ENCODE peak calls at places on chromosomes 5 and 9, in eight cellular contexts. G, E, Q, M, X, D, J and T are unnamed samples.
A peak's percentile ranks its signal among the peaks of the same experiment; 100 is the strongest.

GRCh38 chr9:136300866-136301265 is 3.0 kb downstream of the CCDC187 start:
- DNase-seq in G (no peak), E (no peak), Q (no peak), M (no peak), X (no peak), D (no peak), J (no peak), T (no peak)

GRCh38 chr9:135079018-135079417 is 8.4 kb upstream of the OLFM1 start:
- DNase-seq in G (no peak), E (no peak), Q (no peak), M (no peak), X (no peak), D (no peak), J (no peak), T (no peak)

GRCh38 chr5:100834519-100834918 is 68.6 kb downstream of the ST8SIA4 start:
- DNase-seq in G (no peak), E (no peak), Q (no peak), M (no peak), X (no peak), D (no peak), J (no peak), T (no peak)

GRCh38 chr9:134359493-134360179 is 33.4 kb downstream of the RXRA start:
- DNase-seq in G (no peak), E (no peak), Q (no peak), M (no peak), X (no peak), D (no peak), J (no peak), T (no peak)

GRCh38 chr9:127897194-127897692 is 2.2 kb downstream of the ST6GALNAC6 start:
- DNase-seq in G (peak; percentile 83), E (peak; percentile 93), Q (peak; percentile 95), M (peak; percentile 80), X (peak; percentile 40), D (peak; percentile 90), J (peak; percentile 51), T (peak; percentile 86)

GRCh38 chr5:5667136-5667554 is 244.7 kb downstream of the ICE1 start:
- DNase-seq in G (no peak), E (no peak), Q (no peak), M (no peak), X (no peak), D (no peak), J (no peak), T (no peak)

GRCh38 chr5:13359326-13359725 is 585.2 kb downstream of the DNAH5 start:
- DNase-seq in G (no peak), E (no peak), Q (no peak), M (no peak), X (no peak), D (no peak), J (no peak), T (no peak)

GRCh38 chr5:170405822-170406221 is 16.7 kb upstream of the KCNMB1 start:
- DNase-seq in G (no peak), E (no peak), Q (no peak), M (no peak), X (no peak), D (no peak), J (no peak), T (no peak)

GRCh38 chr9:116546711-116547581 is 140.2 kb upstream of the TRIM32 start:
- DNase-seq in G (no peak), E (peak; percentile 31), Q (peak; percentile 34), M (no peak), X (no peak), D (no peak), J (no peak), T (no peak)

GRCh38 chr5:169547508-169547907 is 36.1 kb upstream of the SPDL1 start:
- DNase-seq in G (no peak), E (peak; percentile 37), Q (no peak), M (no peak), X (no peak), D (no peak), J (no peak), T (no peak)

GRCh38 chr5:136720674-136721073 is 355.3 kb upstream of the TRPC7 start:
- DNase-seq in G (no peak), E (no peak), Q (no peak), M (no peak), X (no peak), D (no peak), J (no peak), T (no peak)

GRCh38 chr9:13480688-13481087 is 201.2 kb upstream of the MPDZ start:
- DNase-seq in G (no peak), E (peak; percentile 3), Q (peak; percentile 23), M (no peak), X (no peak), D (no peak), J (no peak), T (no peak)

GRCh38 chr9:133188006-133188842 is 20.8 kb downstream of the OBP2B start:
- DNase-seq in G (no peak), E (no peak), Q (peak; percentile 4), M (peak; percentile 50), X (peak; percentile 29), D (no peak), J (no peak), T (no peak)

GRCh38 chr9:12659220-12659619 is 34.0 kb upstream of the TYRP1 start:
- DNase-seq in G (no peak), E (no peak), Q (no peak), M (no peak), X (no peak), D (no peak), J (no peak), T (no peak)

GRCh38 chr5:172113036-172113435 is 75.0 kb downstream of the STK10 start:
- DNase-seq in G (peak; percentile 41), E (no peak), Q (no peak), M (no peak), X (peak; percentile 94), D (no peak), J (peak; percentile 56), T (no peak)

GRCh38 chr9:124024107-124024506 is 12.5 kb downstream of the LHX2 start:
- DNase-seq in G (no peak), E (no peak), Q (no peak), M (no peak), X (no peak), D (no peak), J (no peak), T (no peak)

GRCh38 chr5:150263801-150264621 is 25.6 kb downstream of the CAMK2A start:
- DNase-seq in G (no peak), E (peak; percentile 84), Q (peak; percentile 81), M (no peak), X (no peak), D (no peak), J (no peak), T (no peak)

GRCh38 chr5:68484307-68485068 is 268.9 kb downstream of the PIK3R1 start:
- DNase-seq in G (no peak), E (peak; percentile 36), Q (peak; percentile 33), M (no peak), X (peak; percentile 20), D (no peak), J (no peak), T (no peak)

GRCh38 chr9:97806721-97807120 is 46.3 kb upstream of the FOXE1 start:
- DNase-seq in G (no peak), E (no peak), Q (no peak), M (no peak), X (no peak), D (no peak), J (no peak), T (no peak)

GRCh38 chr9:97802276-97802675 is 50.8 kb upstream of the FOXE1 start:
- DNase-seq in G (no peak), E (peak; percentile 29), Q (no peak), M (no peak), X (no peak), D (no peak), J (no peak), T (no peak)

GRCh38 chr9:97804059-97804365 is 49.0 kb upstream of the FOXE1 start:
- DNase-seq in G (no peak), E (no peak), Q (no peak), M (no peak), X (no peak), D (no peak), J (no peak), T (no peak)

GRCh38 chr9:97801180-97801579 is 51.8 kb upstream of the FOXE1 start:
- DNase-seq in G (no peak), E (no peak), Q (no peak), M (no peak), X (no peak), D (no peak), J (no peak), T (no peak)

GRCh38 chr9:97803167-97804058 is 49.6 kb upstream of the FOXE1 start:
- DNase-seq in G (peak; percentile 94), E (peak; percentile 69), Q (peak; percentile 56), M (peak; percentile 69), X (peak; percentile 75), D (peak; percentile 41), J (peak; percentile 75), T (no peak)
- TF ChIP-seq CTCF in G (no peak), E (peak; percentile 3), Q (no peak), M (no peak), X (no peak), D (no peak), J (no peak), T (peak; percentile 20)

GRCh38 chr5:134070979-134071849 is 43.3 kb upstream of the TCF7 start:
- DNase-seq in G (no peak), E (peak; percentile 24), Q (no peak), M (peak; percentile 15), X (peak; percentile 73), D (no peak), J (peak; percentile 71), T (peak; percentile 68)
- TF ChIP-seq CTCF in G (no peak), E (no peak), Q (no peak), M (no peak), X (no peak), D (no peak), J (peak; percentile 10), T (peak; percentile 44)

DNA sequence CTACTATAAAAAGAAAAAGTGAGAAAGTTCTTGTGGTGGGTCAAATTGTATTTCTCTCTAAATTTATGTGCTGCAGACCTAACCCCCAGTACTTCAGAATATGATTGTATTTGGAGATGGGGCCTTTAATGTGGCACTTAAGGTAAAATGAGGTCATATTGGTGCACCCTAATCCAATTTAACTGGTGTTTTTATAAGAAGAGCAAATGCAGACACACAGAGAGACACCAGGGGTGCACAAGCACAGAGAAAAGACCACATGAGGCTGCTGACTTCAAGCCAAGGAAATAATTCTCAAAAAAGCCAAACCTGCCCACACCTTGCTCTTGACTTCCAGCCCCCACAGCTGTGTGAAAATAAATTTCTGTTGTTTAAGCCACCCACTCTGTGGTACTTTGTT is 80.2 kb upstream of the HTR4 start:
- DNase-seq in G (no peak), E (no peak), Q (no peak), M (no peak), X (no peak), D (no peak), J (no peak), T (no peak)
- TF ChIP-seq CTCF in G (no peak), E (no peak), Q (no peak), M (no peak), X (no peak), D (no peak), J (no peak), T (no peak)

DNA sequence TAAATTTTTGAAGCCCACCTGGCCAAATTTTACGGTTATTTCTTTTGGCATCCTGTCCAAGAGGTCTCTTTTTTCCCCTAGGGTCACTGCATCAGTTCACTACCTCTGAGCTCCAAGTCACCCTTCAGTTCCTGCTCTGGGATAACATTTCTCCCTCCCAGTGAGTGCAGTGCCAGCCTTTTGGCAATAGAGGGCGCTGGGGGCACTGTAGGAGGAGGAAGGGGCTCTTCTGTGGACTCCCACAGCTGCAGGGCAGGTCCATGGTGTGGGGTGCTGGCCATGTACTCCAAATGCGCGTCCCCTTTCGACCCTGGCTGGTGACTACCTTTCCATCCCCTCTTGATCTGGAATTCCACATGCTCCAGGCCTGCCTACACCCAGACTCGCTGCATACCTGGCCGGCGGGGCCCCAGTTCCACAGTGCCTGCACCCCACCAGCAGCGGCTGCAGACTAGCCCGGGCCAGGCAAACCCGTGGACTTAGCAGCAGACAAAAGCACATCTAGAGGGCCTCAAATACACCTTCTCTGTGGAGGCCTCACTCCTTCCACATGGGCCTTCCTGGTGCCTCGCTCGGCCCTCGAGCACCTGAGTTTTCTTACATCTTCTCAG is 20.3 kb upstream of the NINJ1 start:
- DNase-seq in G (no peak), E (peak; percentile 17), Q (peak; percentile 23), M (peak; percentile 81), X (no peak), D (no peak), J (no peak), T (no peak)
- TF ChIP-seq CTCF in G (peak; percentile 49), E (peak; percentile 72), Q (peak; percentile 65), M (peak; percentile 79), X (peak; percentile 57), D (peak; percentile 41), J (peak; percentile 64), T (peak; percentile 75)